ENCODE peak calls at places on chromosomes 4 and X, in five cellular contexts. Y is amniotic stem cell; B is AG08395; N is effector memory CD8-positive, alpha-beta T cell; G is RWPE2. A is an unnamed sample.

GRCh38 chr4:121690001-121690400 is 6.8 kb downstream of the ANXA5 start:
- DNase-seq in N (no peak), Y (peak), G (no peak), B (peak), A (no peak)

GRCh38 chr4:71460368-71460767 is 121.5 kb downstream of the SLC4A4 start:
- DNase-seq in N (no peak), B (no peak), G (no peak), Y (no peak), A (no peak)

GRCh38 chrX:47561653-47562151 is 697 bp downstream of the ARAF start:
- DNase-seq in G (no peak), N (no peak), B (no peak), Y (no peak), A (no peak)

GRCh38 chr4:789571-790465 is 36.1 kb downstream of the CPLX1 start:
- DNase-seq in B (no peak), G (no peak), N (no peak), Y (no peak), A (no peak)

GRCh38 chr4:108902769-108903168 is 139.9 kb upstream of the ETNPPL start:
- DNase-seq in Y (no peak), N (no peak), G (no peak), B (no peak), A (no peak)

GRCh38 chr4:8215001-8215427 is 15.9 kb downstream of the SH3TC1 start:
- DNase-seq in N (no peak), Y (peak), B (peak), G (no peak), A (no peak)

GRCh38 chrX:102841706-102842003 is 95.4 kb upstream of the RAB40AL start:
- DNase-seq in Y (no peak), N (no peak), G (no peak), B (no peak), A (no peak)

GRCh38 chr4:99855677-99856076 is 38.5 kb downstream of the LAMTOR3 start:
- DNase-seq in Y (no peak), G (no peak), B (no peak), N (no peak), A (no peak)

GRCh38 chrX:17705211-17705610 is 32.1 kb upstream of the SCML1 start:
- DNase-seq in G (no peak), Y (no peak), B (no peak), N (no peak), A (no peak)

GRCh38 chr4:2837904-2838496 is 5.6 kb upstream of the ADD1 start:
- DNase-seq in Y (no peak), B (peak), G (no peak), N (peak), A (peak)

GRCh38 chr4:8544282-8544681 is 35.9 kb upstream of the GPR78 start:
- DNase-seq in G (no peak), Y (no peak), B (no peak), N (no peak), A (no peak)

GRCh38 chr4:127975121-127975770 is 10.0 kb downstream of the ABHD18 start:
- DNase-seq in N (no peak), Y (no peak), G (no peak), B (no peak), A (no peak)

GRCh38 chr4:39120418-39120817 is 58.4 kb downstream of the KLHL5 start:
- DNase-seq in G (no peak), N (no peak), Y (no peak), B (no peak), A (no peak)

GRCh38 chr4:139890810-139891209 is 225.2 kb downstream of the MGST2 start:
- DNase-seq in N (no peak), Y (no peak), B (peak), G (no peak), A (no peak)

GRCh38 chrX:1385824-1386223 is 6.1 kb downstream of the SLC25A6 start:
- DNase-seq in Y (no peak), N (no peak), B (no peak), G (peak), A (no peak)

GRCh38 chr4:96073446-96073845 is 233.6 kb downstream of the PDHA2 start:
- DNase-seq in Y (no peak), G (no peak), N (no peak), B (no peak), A (no peak)